ENCODE peak calls at places on chromosomes 1 and 21, in ten cellular contexts. One of them, this sample, is unnamed.

GRCh38 chr1:1847061-1847460 is 43.8 kb downstream of the GNB1 start:
- DNase-seq in astrocyte: no peak
- DNase-seq in fibroblast of pulmonary artery: peak; percentile 45
- DNase-seq in activated CD8-positive, alpha-beta memory T cell treated with anti-CD3 and anti-CD28 coated beads, Interleukin-2, amount 50 U/mL, for 4 hours: no peak
- DNase-seq in NCI-H526: no peak
- DNase-seq in uterus: no peak
- DNase-seq in activated CD4-positive, CD25-positive, alpha-beta regulatory T cell: no peak
- DNase-seq in DMS79 treated with DMSO at 0.1 percent for 48 hours: no peak
- DNase-seq in HTR-8/SVneo: no peak
- DNase-seq in GM23338: no peak
- DNase-seq in this sample: no peak

GRCh38 chr1:215566556-215567490 is at the start of gene KCTD3:
- DNase-seq in NCI-H526: peak; percentile 70
- DNase-seq in activated CD8-positive, alpha-beta memory T cell treated with anti-CD3 and anti-CD28 coated beads, Interleukin-2, amount 50 U/mL, for 4 hours: peak; percentile 19
- DNase-seq in GM23338: peak; percentile 80
- DNase-seq in activated CD4-positive, CD25-positive, alpha-beta regulatory T cell: no peak
- DNase-seq in HTR-8/SVneo: peak; percentile 65
- DNase-seq in fibroblast of pulmonary artery: peak; percentile 76
- DNase-seq in DMS79 treated with DMSO at 0.1 percent for 48 hours: peak; percentile 66
- DNase-seq in uterus: peak; percentile 69
- DNase-seq in astrocyte: peak; percentile 53
- DNase-seq in this sample: peak; percentile 78

GRCh38 chr1:9721606-9722377 is 70.3 kb downstream of the PIK3CD start:
- DNase-seq in HTR-8/SVneo: peak; percentile 27
- DNase-seq in activated CD4-positive, CD25-positive, alpha-beta regulatory T cell: peak; percentile 80
- DNase-seq in GM23338: peak; percentile 86
- DNase-seq in activated CD8-positive, alpha-beta memory T cell treated with anti-CD3 and anti-CD28 coated beads, Interleukin-2, amount 50 U/mL, for 4 hours: peak; percentile 88
- DNase-seq in NCI-H526: peak; percentile 49
- DNase-seq in astrocyte: no peak
- DNase-seq in fibroblast of pulmonary artery: peak; percentile 32
- DNase-seq in uterus: no peak
- DNase-seq in DMS79 treated with DMSO at 0.1 percent for 48 hours: no peak
- DNase-seq in this sample: no peak

GRCh38 chr21:41363370-41364270 is 1.8 kb downstream of the MX2 start:
- DNase-seq in astrocyte: no peak
- DNase-seq in activated CD4-positive, CD25-positive, alpha-beta regulatory T cell: no peak
- DNase-seq in DMS79 treated with DMSO at 0.1 percent for 48 hours: no peak
- DNase-seq in NCI-H526: no peak
- DNase-seq in HTR-8/SVneo: no peak
- DNase-seq in activated CD8-positive, alpha-beta memory T cell treated with anti-CD3 and anti-CD28 coated beads, Interleukin-2, amount 50 U/mL, for 4 hours: no peak
- DNase-seq in uterus: no peak
- DNase-seq in fibroblast of pulmonary artery: no peak
- DNase-seq in GM23338: no peak
- DNase-seq in this sample: no peak

GRCh38 chr1:223411309-223411708 is 18.1 kb downstream of the CCDC185 start:
- DNase-seq in astrocyte: peak; percentile 87
- DNase-seq in uterus: no peak
- DNase-seq in fibroblast of pulmonary artery: peak; percentile 8
- DNase-seq in NCI-H526: no peak
- DNase-seq in HTR-8/SVneo: no peak
- DNase-seq in activated CD4-positive, CD25-positive, alpha-beta regulatory T cell: no peak
- DNase-seq in GM23338: no peak
- DNase-seq in activated CD8-positive, alpha-beta memory T cell treated with anti-CD3 and anti-CD28 coated beads, Interleukin-2, amount 50 U/mL, for 4 hours: no peak
- DNase-seq in DMS79 treated with DMSO at 0.1 percent for 48 hours: no peak
- DNase-seq in this sample: peak; percentile 85

GRCh38 chr1:30109853-30110252 is 613.5 kb downstream of the MATN1 start:
- DNase-seq in GM23338: no peak
- DNase-seq in uterus: peak; percentile 51
- DNase-seq in astrocyte: peak; percentile 18
- DNase-seq in DMS79 treated with DMSO at 0.1 percent for 48 hours: no peak
- DNase-seq in activated CD8-positive, alpha-beta memory T cell treated with anti-CD3 and anti-CD28 coated beads, Interleukin-2, amount 50 U/mL, for 4 hours: no peak
- DNase-seq in activated CD4-positive, CD25-positive, alpha-beta regulatory T cell: no peak
- DNase-seq in HTR-8/SVneo: no peak
- DNase-seq in NCI-H526: no peak
- DNase-seq in fibroblast of pulmonary artery: peak; percentile 57
- DNase-seq in this sample: peak; percentile 43

GRCh38 chr1:8764301-8764937 is 53.0 kb downstream of the RERE start:
- DNase-seq in HTR-8/SVneo: no peak
- DNase-seq in uterus: no peak
- DNase-seq in GM23338: no peak
- DNase-seq in NCI-H526: no peak
- DNase-seq in astrocyte: no peak
- DNase-seq in DMS79 treated with DMSO at 0.1 percent for 48 hours: no peak
- DNase-seq in fibroblast of pulmonary artery: peak; percentile 22
- DNase-seq in activated CD4-positive, CD25-positive, alpha-beta regulatory T cell: no peak
- DNase-seq in activated CD8-positive, alpha-beta memory T cell treated with anti-CD3 and anti-CD28 coated beads, Interleukin-2, amount 50 U/mL, for 4 hours: no peak
- DNase-seq in this sample: no peak

GRCh38 chr21:44943686-44944550 is 4.1 kb downstream of the SLX9 start:
- DNase-seq in HTR-8/SVneo: no peak
- DNase-seq in fibroblast of pulmonary artery: no peak
- DNase-seq in DMS79 treated with DMSO at 0.1 percent for 48 hours: no peak
- DNase-seq in activated CD4-positive, CD25-positive, alpha-beta regulatory T cell: no peak
- DNase-seq in NCI-H526: no peak
- DNase-seq in astrocyte: no peak
- DNase-seq in activated CD8-positive, alpha-beta memory T cell treated with anti-CD3 and anti-CD28 coated beads, Interleukin-2, amount 50 U/mL, for 4 hours: no peak
- DNase-seq in GM23338: no peak
- DNase-seq in uterus: no peak
- DNase-seq in this sample: no peak

GRCh38 chr1:77412069-77412793 is 130.4 kb downstream of the AK5 start:
- DNase-seq in DMS79 treated with DMSO at 0.1 percent for 48 hours: no peak
- DNase-seq in GM23338: no peak
- DNase-seq in fibroblast of pulmonary artery: peak; percentile 73
- DNase-seq in NCI-H526: no peak
- DNase-seq in HTR-8/SVneo: peak; percentile 50
- DNase-seq in activated CD4-positive, CD25-positive, alpha-beta regulatory T cell: no peak
- DNase-seq in astrocyte: peak; percentile 48
- DNase-seq in uterus: no peak
- DNase-seq in activated CD8-positive, alpha-beta memory T cell treated with anti-CD3 and anti-CD28 coated beads, Interleukin-2, amount 50 U/mL, for 4 hours: no peak
- DNase-seq in this sample: peak; percentile 29

GRCh38 chr1:40868051-40868723 is 6.0 kb upstream of the CITED4 start:
- DNase-seq in activated CD4-positive, CD25-positive, alpha-beta regulatory T cell: no peak
- DNase-seq in NCI-H526: peak; percentile 33
- DNase-seq in fibroblast of pulmonary artery: peak; percentile 83
- DNase-seq in HTR-8/SVneo: no peak
- DNase-seq in DMS79 treated with DMSO at 0.1 percent for 48 hours: no peak
- DNase-seq in uterus: no peak
- DNase-seq in GM23338: no peak
- DNase-seq in astrocyte: peak; percentile 77
- DNase-seq in activated CD8-positive, alpha-beta memory T cell treated with anti-CD3 and anti-CD28 coated beads, Interleukin-2, amount 50 U/mL, for 4 hours: no peak
- DNase-seq in this sample: peak; percentile 46

This sample was measured in AG10803.